ENCODE peak calls at places on chromosomes 13 and 19, in four cellular contexts. H is A549, B is HepG2, J is GM12878. W is an unnamed sample.

GRCh38 chr13:25249001-25249543 is 38.2 kb downstream of the MTMR6 start:
- DNase-seq in H (peak), B (peak), J (peak), W (peak)

GRCh38 chr19:12907166-12907565 is 11.9 kb downstream of the SYCE2 start:
- DNase-seq in H (no peak), B (no peak), J (no peak), W (no peak)

GRCh38 chr19:13112555-13112954 is 4.0 kb downstream of the TRMT1 start:
- DNase-seq in H (no peak), B (no peak), J (no peak), W (no peak)

GRCh38 chr13:42001580-42001979 is 40.7 kb upstream of the VWA8 start:
- DNase-seq in H (peak), B (no peak), J (no peak), W (no peak)

GRCh38 chr19:28932446-28932845 is 280.5 kb downstream of the UQCRFS1 start:
- DNase-seq in H (no peak), B (no peak), J (no peak), W (no peak)

GRCh38 chr19:18464646-18465045 is 26.7 kb upstream of the ISYNA1 start:
- DNase-seq in H (peak), B (peak), J (no peak), W (no peak)

GRCh38 chr13:70385852-70386251 is 277.6 kb upstream of the KLHL1 start:
- DNase-seq in H (no peak), B (no peak), J (no peak), W (no peak)

GRCh38 chr19:32373614-32374295 is 28.3 kb downstream of the ZNF507 start:
- DNase-seq in H (peak), B (peak), J (no peak), W (no peak)

GRCh38 chr13:88627071-88627470 is 955.9 kb downstream of the SLITRK5 start:
- DNase-seq in H (no peak), B (no peak), J (no peak), W (no peak)

GRCh38 chr19:2274937-2275535 is 6.9 kb downstream of the PEAK3 start:
- DNase-seq in H (peak), B (peak), J (no peak), W (peak)

GRCh38 chr13:106680796-106681482 is 113.0 kb upstream of the ARGLU1 start:
- DNase-seq in H (no peak), B (no peak), J (no peak), W (no peak)

GRCh38 chr13:83536153-83536552 is 346.1 kb downstream of the SLITRK1 start:
- DNase-seq in H (no peak), B (no peak), J (no peak), W (no peak)

GRCh38 chr19:46967578-46968018 is 52.0 kb upstream of the NPAS1 start:
- DNase-seq in H (no peak), B (no peak), J (no peak), W (no peak)

GRCh38 chr19:31232871-31233270 is 116.4 kb downstream of the TSHZ3 start:
- DNase-seq in H (no peak), B (no peak), J (no peak), W (no peak)

GRCh38 chr19:53910170-53910518 is 1.1 kb downstream of the CACNG7 start:
- DNase-seq in H (no peak), B (no peak), J (no peak), W (peak)

GRCh38 chr13:72293206-72293605 is 426.2 kb upstream of the DACH1 start:
- DNase-seq in H (no peak), B (no peak), J (no peak), W (no peak)

GRCh38 chr13:46686171-46686570 is 110.8 kb downstream of the ESD start:
- DNase-seq in H (no peak), B (no peak), J (no peak), W (no peak)

GRCh38 chr19:30437869-30438268 is 65.7 kb downstream of the ZNF536 start:
- DNase-seq in H (no peak), B (no peak), J (no peak), W (no peak)

GRCh38 chr19:16571689-16572331 is 405 bp downstream of the SLC35E1 start:
- DNase-seq in H (peak), B (no peak), J (no peak), W (no peak)

GRCh38 chr13:24220086-24220703 is 59.7 kb downstream of the SPATA13 start:
- DNase-seq in H (peak), B (peak), J (no peak), W (peak)

GRCh38 chr19:5804516-5805464 is at the start of gene NRTN:
- DNase-seq in H (no peak), B (no peak), J (no peak), W (peak)

GRCh38 chr19:5681446-5682292 is 842 bp downstream of the HSD11B1L start:
- DNase-seq in H (no peak), B (no peak), J (no peak), W (no peak)

GRCh38 chr19:574658-575526 is 2.5 kb downstream of the BSG start:
- DNase-seq in H (no peak), B (peak), J (peak), W (no peak)

GRCh38 chr19:41225238-41226052 is 6.4 kb downstream of the AXL start:
- DNase-seq in H (peak), B (peak), J (no peak), W (peak)

GRCh38 chr13:40916207-40916998 is 102.7 kb downstream of the ELF1 start:
- DNase-seq in H (no peak), B (no peak), J (no peak), W (peak)

GRCh38 chr13:46908511-46908910 is 11.7 kb upstream of the HTR2A start:
- DNase-seq in H (no peak), B (no peak), J (no peak), W (no peak)

GRCh38 chr13:27125357-27126282 is 46.0 kb downstream of the USP12 start:
- DNase-seq in H (no peak), B (peak), J (no peak), W (no peak)

GRCh38 chr19:1360818-1361461 is 22.8 kb upstream of the NDUFS7 start:
- DNase-seq in H (no peak), B (no peak), J (no peak), W (peak)

GRCh38 chr19:805161-805561 is 7.9 kb downstream of the PTBP1 start:
- DNase-seq in H (no peak), B (no peak), J (no peak), W (peak)

GRCh38 chr19:1103691-1104451 is at the start of gene GPX4:
- DNase-seq in H (peak), B (peak), J (peak), W (peak)

GRCh38 chr13:87674143-87674772 is 3.1 kb downstream of the SLITRK5 start:
- DNase-seq in H (no peak), B (no peak), J (no peak), W (peak)

GRCh38 chr19:10219678-10220077 is 11.5 kb downstream of the S1PR2 start:
- DNase-seq in H (peak), B (peak), J (peak), W (no peak)

GRCh38 chr19:14516048-14516534 is 2.1 kb downstream of the DNAJB1 start:
- DNase-seq in H (no peak), B (no peak), J (no peak), W (no peak)

DNA sequence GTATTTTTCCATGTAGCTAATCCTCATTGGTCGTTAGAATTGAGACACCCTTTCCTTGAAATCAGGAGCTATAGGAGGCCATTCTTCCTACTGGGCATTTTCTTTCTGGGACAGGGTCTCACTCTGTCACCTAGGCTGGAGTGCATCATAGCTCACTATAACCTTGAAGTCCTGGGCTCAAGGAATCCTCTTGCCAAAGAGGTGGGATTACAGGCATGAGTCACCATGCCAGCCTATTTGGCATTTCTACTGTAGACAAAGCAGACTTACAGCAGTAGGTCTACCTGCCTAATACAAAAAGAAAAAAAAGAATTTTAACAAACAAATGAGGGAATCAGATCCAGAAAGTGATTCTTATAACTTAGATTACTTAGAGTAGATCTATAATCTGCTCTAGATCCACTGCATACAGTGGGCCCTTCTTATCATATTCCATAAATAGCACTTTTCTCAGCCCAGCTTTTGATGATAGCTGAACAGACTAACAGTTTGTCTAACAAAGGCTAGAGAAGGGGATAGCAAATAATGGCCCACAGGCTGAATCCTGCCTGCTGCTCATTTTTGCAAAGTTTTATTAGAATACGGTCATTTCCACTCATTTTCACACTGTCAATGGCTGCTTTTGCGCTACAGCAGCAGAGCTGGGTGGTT is 36.7 kb upstream of the USPL1 start:
- DNase-seq in H (peak), B (no peak), J (no peak), W (no peak)
- TF ChIP-seq PBX3 in H (no peak), B (no peak), J (no peak), W (no peak)

GRCh38 chr13:94548382-94549240 is 47.3 kb downstream of the TGDS start:
- DNase-seq in H (peak), B (peak), J (peak), W (peak)
- TF ChIP-seq PBX3 in H (no peak), B (no peak), J (no peak), W (no peak)

DNA sequence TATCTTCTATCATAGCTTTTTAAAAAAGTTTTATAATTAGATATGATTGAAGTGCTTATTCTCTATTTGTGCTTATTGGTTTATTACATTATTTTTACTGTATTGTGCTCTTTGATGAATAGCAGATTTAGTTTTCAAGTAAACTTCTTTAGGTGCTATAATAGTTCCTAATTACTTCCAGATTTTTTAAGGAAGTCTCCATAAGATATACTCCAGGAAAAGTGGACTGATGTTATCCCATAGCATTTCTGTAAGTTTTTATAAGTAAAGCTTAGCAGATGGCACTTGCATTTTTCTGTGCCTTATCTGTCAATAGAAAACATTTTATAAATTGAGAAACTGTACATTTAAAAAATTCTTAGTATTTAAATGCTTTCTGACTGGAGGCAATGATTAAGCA is 182.9 kb downstream of the MAB21L1 start:
- DNase-seq in H (no peak), B (no peak), J (no peak), W (no peak)
- TF ChIP-seq PBX3 in H (no peak), B (no peak), J (no peak), W (peak)

DNA sequence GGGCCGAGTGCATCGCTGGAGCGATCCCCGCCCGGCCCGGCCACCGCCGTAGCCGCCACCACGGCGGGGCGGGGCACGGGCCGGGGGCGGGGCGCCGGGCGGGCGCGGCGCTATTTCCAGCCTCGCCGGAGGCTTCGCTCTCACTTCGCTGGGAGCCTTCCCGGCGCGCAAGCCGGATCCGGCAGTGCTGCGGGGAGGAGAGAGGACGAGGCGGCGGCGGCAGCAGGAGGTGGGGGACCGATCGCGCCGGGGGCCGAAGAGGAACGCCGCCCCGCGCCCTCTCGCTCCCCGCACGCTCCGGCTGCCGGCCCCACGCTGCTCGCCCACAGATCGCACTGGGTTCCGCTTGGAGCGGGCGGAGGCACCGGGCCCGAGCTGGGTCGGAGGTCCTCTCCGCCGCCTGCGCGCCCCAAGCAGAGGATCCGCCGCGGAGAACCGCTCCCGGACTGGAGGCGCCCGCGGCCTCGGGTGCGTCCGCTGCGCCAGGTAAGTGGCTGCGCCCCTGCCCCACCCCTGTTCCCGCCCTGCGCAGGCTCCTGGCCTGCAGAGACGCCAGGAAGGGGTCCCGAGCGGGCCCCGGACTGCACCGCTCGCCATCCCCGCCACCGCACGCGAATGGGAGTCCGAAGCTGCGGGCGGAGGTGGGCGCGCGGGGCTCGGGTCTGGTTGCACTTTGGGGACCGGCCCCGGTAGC is at the start of gene CHST8:
- DNase-seq in H (no peak), B (no peak), J (no peak), W (peak)
- TF ChIP-seq PBX3 in H (no peak), B (no peak), J (no peak), W (no peak)

GRCh38 chr13:48775804-48776203 is 122.1 kb downstream of the CYSLTR2 start:
- DNase-seq in H (no peak), B (no peak), J (no peak), W (no peak)
- TF ChIP-seq PBX3 in H (no peak), B (no peak), J (no peak), W (peak)

GRCh38 chr13:75796825-75797224 is 160.7 kb downstream of the LMO7 start:
- DNase-seq in H (no peak), B (no peak), J (no peak), W (no peak)

GRCh38 chr13:75797256-75797655 is 161.1 kb downstream of the LMO7 start:
- DNase-seq in H (no peak), B (no peak), J (no peak), W (no peak)

GRCh38 chr13:75792526-75793187 is 156.5 kb downstream of the LMO7 start:
- DNase-seq in H (peak), B (peak), J (no peak), W (no peak)

GRCh38 chr13:75795274-75795673 is 159.1 kb downstream of the LMO7 start:
- DNase-seq in H (no peak), B (no peak), J (no peak), W (no peak)

DNA sequence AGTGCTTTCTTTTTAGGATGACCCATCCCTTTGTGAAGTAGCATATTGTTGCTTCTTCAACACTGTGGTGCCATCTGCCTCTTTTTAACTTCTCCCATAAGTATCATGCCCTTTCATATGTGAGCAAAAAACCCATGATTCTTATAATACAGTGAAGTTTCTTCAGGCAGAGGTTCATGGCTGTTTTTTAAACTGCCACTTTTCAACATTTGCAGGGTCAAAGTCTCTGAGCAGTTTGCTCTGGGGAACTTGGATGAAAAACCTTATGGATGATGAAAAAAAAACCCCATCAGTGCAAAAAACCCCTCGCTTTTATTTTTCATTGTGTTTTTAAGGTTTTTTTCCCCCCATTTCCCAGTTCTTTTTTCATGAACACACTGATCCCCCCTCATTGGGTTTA is 158.5 kb downstream of the LMO7 start:
- DNase-seq in H (no peak), B (no peak), J (no peak), W (no peak)
- TF ChIP-seq PBX3 in H (no peak), B (no peak), J (no peak), W (no peak)